ENCODE peak calls at places on chromosomes 6 and 20, in nine cellular contexts. One of them, this sample, is unnamed.

GRCh38 chr20:49477200-49477599 is 5.3 kb downstream of the KCNB1 start:
- DNase-seq in H1: no peak
- DNase-seq in ovary: no peak
- DNase-seq in esophagus muscularis mucosa: no peak
- DNase-seq in tibial nerve: no peak
- DNase-seq in HepG2: no peak
- DNase-seq in A549: no peak
- DNase-seq in suprapubic skin: no peak
- DNase-seq in sigmoid colon: no peak
- DNase-seq in this sample: no peak

GRCh38 chr6:44260451-44261297 is 3.3 kb upstream of the SLC35B2 start:
- DNase-seq in HepG2: no peak
- DNase-seq in ovary: no peak
- DNase-seq in H1: no peak
- DNase-seq in suprapubic skin: no peak
- DNase-seq in sigmoid colon: no peak
- DNase-seq in esophagus muscularis mucosa: no peak
- DNase-seq in A549: no peak
- DNase-seq in tibial nerve: no peak
- DNase-seq in this sample: no peak

GRCh38 chr20:41005361-41005729 is 23.3 kb upstream of the TOP1 start:
- DNase-seq in esophagus muscularis mucosa: peak; percentile 97
- DNase-seq in ovary: peak; percentile 90
- DNase-seq in suprapubic skin: peak; percentile 91
- DNase-seq in A549: peak; percentile 85
- DNase-seq in sigmoid colon: peak; percentile 97
- DNase-seq in H1: no peak
- DNase-seq in HepG2: no peak
- DNase-seq in tibial nerve: peak; percentile 88
- DNase-seq in this sample: peak; percentile 87

GRCh38 chr6:26494117-26494516 is 6.0 kb upstream of the BTN1A1 start:
- DNase-seq in suprapubic skin: no peak
- DNase-seq in sigmoid colon: no peak
- DNase-seq in HepG2: no peak
- DNase-seq in ovary: no peak
- DNase-seq in A549: no peak
- DNase-seq in tibial nerve: no peak
- DNase-seq in H1: no peak
- DNase-seq in esophagus muscularis mucosa: no peak
- DNase-seq in this sample: no peak

GRCh38 chr6:219641-220198 is 72.6 kb upstream of the DUSP22 start:
- DNase-seq in sigmoid colon: peak; percentile 74
- DNase-seq in A549: no peak
- DNase-seq in ovary: no peak
- DNase-seq in H1: no peak
- DNase-seq in suprapubic skin: peak; percentile 82
- DNase-seq in tibial nerve: peak; percentile 30
- DNase-seq in esophagus muscularis mucosa: no peak
- DNase-seq in HepG2: peak; percentile 71
- DNase-seq in this sample: peak; percentile 84

GRCh38 chr6:25852756-25853155 is 20.9 kb upstream of the SLC17A1 start:
- DNase-seq in sigmoid colon: no peak
- DNase-seq in tibial nerve: no peak
- DNase-seq in HepG2: no peak
- DNase-seq in ovary: no peak
- DNase-seq in suprapubic skin: no peak
- DNase-seq in A549: no peak
- DNase-seq in esophagus muscularis mucosa: no peak
- DNase-seq in H1: no peak
- DNase-seq in this sample: no peak

GRCh38 chr6:156970595-156971112 is 193.5 kb downstream of the ARID1B start:
- DNase-seq in A549: no peak
- DNase-seq in sigmoid colon: no peak
- DNase-seq in esophagus muscularis mucosa: no peak
- DNase-seq in ovary: no peak
- DNase-seq in tibial nerve: no peak
- DNase-seq in HepG2: no peak
- DNase-seq in suprapubic skin: no peak
- DNase-seq in H1: no peak
- DNase-seq in this sample: no peak

GRCh38 chr6:126764104-126764503 is 354.4 kb upstream of the RSPO3 start:
- DNase-seq in ovary: no peak
- DNase-seq in sigmoid colon: no peak
- DNase-seq in HepG2: no peak
- DNase-seq in H1: no peak
- DNase-seq in A549: no peak
- DNase-seq in suprapubic skin: no peak
- DNase-seq in esophagus muscularis mucosa: no peak
- DNase-seq in tibial nerve: no peak
- DNase-seq in this sample: no peak

GRCh38 chr6:161459008-161459407 is 185.1 kb upstream of the AGPAT4 start:
- DNase-seq in A549: no peak
- DNase-seq in H1: no peak
- DNase-seq in esophagus muscularis mucosa: no peak
- DNase-seq in sigmoid colon: no peak
- DNase-seq in suprapubic skin: no peak
- DNase-seq in tibial nerve: no peak
- DNase-seq in ovary: no peak
- DNase-seq in HepG2: no peak
- DNase-seq in this sample: no peak

GRCh38 chr6:15441215-15441868 is 195.5 kb downstream of the JARID2 start:
- DNase-seq in ovary: peak; percentile 59
- DNase-seq in A549: peak; percentile 40
- DNase-seq in tibial nerve: peak; percentile 83
- DNase-seq in H1: no peak
- DNase-seq in HepG2: peak; percentile 65
- DNase-seq in esophagus muscularis mucosa: no peak
- DNase-seq in suprapubic skin: no peak
- DNase-seq in sigmoid colon: no peak
- DNase-seq in this sample: no peak

GRCh38 chr6:110813813-110814487 is 1.3 kb downstream of the CDK19 start:
- DNase-seq in HepG2: no peak
- DNase-seq in tibial nerve: peak; percentile 16
- DNase-seq in suprapubic skin: no peak
- DNase-seq in H1: no peak
- DNase-seq in ovary: no peak
- DNase-seq in A549: no peak
- DNase-seq in esophagus muscularis mucosa: no peak
- DNase-seq in sigmoid colon: no peak
- DNase-seq in this sample: no peak

GRCh38 chr6:159762681-159763293 is 942 bp downstream of the ACAT2 start:
- DNase-seq in H1: no peak
- DNase-seq in sigmoid colon: peak; percentile 73
- DNase-seq in A549: peak; percentile 9
- DNase-seq in tibial nerve: peak; percentile 12
- DNase-seq in ovary: peak; percentile 35
- DNase-seq in HepG2: peak; percentile 74
- DNase-seq in esophagus muscularis mucosa: no peak
- DNase-seq in suprapubic skin: peak; percentile 80
- DNase-seq in this sample: no peak

GRCh38 chr6:132401120-132401940 is at the start of gene MOXD1:
- DNase-seq in sigmoid colon: peak; percentile 77
- DNase-seq in suprapubic skin: no peak
- DNase-seq in A549: peak; percentile 8
- DNase-seq in HepG2: no peak
- DNase-seq in ovary: no peak
- DNase-seq in H1: no peak
- DNase-seq in esophagus muscularis mucosa: no peak
- DNase-seq in tibial nerve: no peak
- DNase-seq in this sample: peak; percentile 92

DNA sequence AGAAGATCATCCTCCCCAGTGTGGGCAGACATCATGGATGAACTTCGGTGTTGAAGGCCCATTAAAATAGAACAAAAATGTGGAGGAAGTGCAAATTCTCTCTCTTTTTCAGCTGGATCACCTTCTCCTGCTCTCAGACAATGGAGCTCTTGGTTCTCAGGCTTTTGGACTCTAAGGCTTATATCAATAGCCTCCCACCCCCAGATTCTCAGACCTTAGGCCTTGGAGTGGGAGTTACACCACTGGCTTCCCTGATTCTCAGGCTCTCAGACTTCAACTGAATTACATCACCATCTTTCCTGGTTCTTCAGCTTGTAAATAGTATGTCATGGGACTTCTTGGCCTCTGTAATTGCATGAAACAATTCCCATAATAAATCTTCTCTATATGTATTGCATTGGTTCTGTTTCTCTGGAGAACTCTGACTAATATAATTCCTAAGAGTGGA is 36.6 kb downstream of the NSFL1C start:
- DNase-seq in esophagus muscularis mucosa: no peak
- DNase-seq in sigmoid colon: no peak
- DNase-seq in H1: no peak
- DNase-seq in ovary: no peak
- DNase-seq in HepG2: no peak
- DNase-seq in A549: no peak
- DNase-seq in tibial nerve: no peak
- DNase-seq in suprapubic skin: no peak
- DNase-seq in this sample: no peak
- TF ChIP-seq EP300 in esophagus muscularis mucosa: no peak
- TF ChIP-seq EP300 in sigmoid colon: no peak
- TF ChIP-seq EP300 in H1: no peak
- TF ChIP-seq EP300 in ovary: no peak
- TF ChIP-seq EP300 in HepG2: no peak
- TF ChIP-seq EP300 in A549: no peak
- TF ChIP-seq EP300 in tibial nerve: no peak
- TF ChIP-seq EP300 in suprapubic skin: no peak
- TF ChIP-seq EP300 in this sample: no peak

GRCh38 chr6:170027111-170028043 is 263.5 kb downstream of the DLL1 start:
- DNase-seq in ovary: no peak
- DNase-seq in suprapubic skin: no peak
- DNase-seq in esophagus muscularis mucosa: no peak
- DNase-seq in HepG2: no peak
- DNase-seq in tibial nerve: no peak
- DNase-seq in sigmoid colon: peak; percentile 58
- DNase-seq in H1: no peak
- DNase-seq in A549: no peak
- DNase-seq in this sample: no peak
- H3K4me3 ChIP-seq in ovary: no peak overlapping the region
- H3K4me3 ChIP-seq in suprapubic skin: no peak overlapping the region
- H3K4me3 ChIP-seq in esophagus muscularis mucosa: no peak overlapping the region
- H3K4me3 ChIP-seq in HepG2: no peak overlapping the region
- H3K4me3 ChIP-seq in tibial nerve: no peak overlapping the region
- H3K4me3 ChIP-seq in sigmoid colon: no peak overlapping the region
- H3K4me3 ChIP-seq in H1: no peak overlapping the region
- H3K4me3 ChIP-seq in A549: no peak overlapping the region
- H3K4me3 ChIP-seq in this sample: no peak overlapping the region

GRCh38 chr6:122775975-122776374 is 3.5 kb upstream of the FABP7 start:
- DNase-seq in A549: no peak
- DNase-seq in ovary: no peak
- DNase-seq in esophagus muscularis mucosa: no peak
- DNase-seq in suprapubic skin: no peak
- DNase-seq in HepG2: no peak
- DNase-seq in sigmoid colon: no peak
- DNase-seq in tibial nerve: no peak
- DNase-seq in H1: no peak
- DNase-seq in this sample: no peak

GRCh38 chr6:122766256-122766655 is 13.3 kb upstream of the FABP7 start:
- DNase-seq in H1: no peak
- DNase-seq in HepG2: no peak
- DNase-seq in sigmoid colon: no peak
- DNase-seq in esophagus muscularis mucosa: no peak
- DNase-seq in ovary: no peak
- DNase-seq in A549: no peak
- DNase-seq in suprapubic skin: no peak
- DNase-seq in tibial nerve: no peak
- DNase-seq in this sample: no peak

GRCh38 chr6:122772724-122773123 is 6.8 kb upstream of the FABP7 start:
- DNase-seq in tibial nerve: no peak
- DNase-seq in suprapubic skin: no peak
- DNase-seq in sigmoid colon: no peak
- DNase-seq in ovary: no peak
- DNase-seq in A549: no peak
- DNase-seq in H1: no peak
- DNase-seq in esophagus muscularis mucosa: no peak
- DNase-seq in HepG2: no peak
- DNase-seq in this sample: no peak

DNA sequence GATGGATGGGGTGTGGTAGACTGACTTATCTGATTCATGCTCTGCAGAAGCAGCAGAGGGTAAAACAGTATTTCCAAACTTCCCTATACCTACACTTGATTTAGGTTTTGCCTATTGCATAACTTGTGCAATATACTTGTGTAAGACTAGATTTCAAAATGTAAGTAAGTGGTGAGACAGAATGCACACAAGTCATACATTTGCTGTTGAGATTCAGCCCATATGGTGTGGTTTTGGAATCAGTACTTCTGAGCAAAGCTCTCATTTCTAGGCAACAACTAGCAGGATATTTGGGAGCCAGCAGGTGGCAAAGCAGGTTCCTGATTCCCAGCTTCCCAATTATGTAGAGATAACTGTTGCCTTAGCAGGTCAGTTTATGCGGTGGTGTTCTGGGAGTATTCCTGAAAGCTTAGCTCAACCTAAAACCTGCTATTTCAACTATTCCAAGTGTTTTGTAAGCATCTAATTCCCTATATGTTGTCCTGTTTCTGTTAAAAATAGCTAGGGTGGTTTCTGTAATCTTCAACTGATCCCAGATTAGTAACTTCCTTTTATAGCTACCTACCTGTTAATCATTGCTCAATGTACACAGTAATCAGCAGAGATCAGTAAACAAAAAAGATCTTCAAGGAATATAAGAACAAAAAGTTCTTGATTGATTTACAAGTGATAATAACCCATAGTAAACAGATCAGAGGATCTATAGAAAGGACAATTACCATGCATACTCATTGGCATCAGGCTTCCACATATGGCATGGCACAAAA is 8.5 kb upstream of the FABP7 start:
- DNase-seq in HepG2: peak; percentile 25
- DNase-seq in tibial nerve: no peak
- DNase-seq in suprapubic skin: no peak
- DNase-seq in esophagus muscularis mucosa: no peak
- DNase-seq in sigmoid colon: no peak
- DNase-seq in H1: no peak
- DNase-seq in ovary: no peak
- DNase-seq in A549: no peak
- DNase-seq in this sample: no peak
- TF ChIP-seq EP300 in HepG2: no peak
- TF ChIP-seq EP300 in tibial nerve: no peak
- TF ChIP-seq EP300 in suprapubic skin: no peak
- TF ChIP-seq EP300 in esophagus muscularis mucosa: no peak
- TF ChIP-seq EP300 in sigmoid colon: no peak
- TF ChIP-seq EP300 in H1: no peak
- TF ChIP-seq EP300 in ovary: no peak
- TF ChIP-seq EP300 in A549: no peak
- TF ChIP-seq EP300 in this sample: no peak

DNA sequence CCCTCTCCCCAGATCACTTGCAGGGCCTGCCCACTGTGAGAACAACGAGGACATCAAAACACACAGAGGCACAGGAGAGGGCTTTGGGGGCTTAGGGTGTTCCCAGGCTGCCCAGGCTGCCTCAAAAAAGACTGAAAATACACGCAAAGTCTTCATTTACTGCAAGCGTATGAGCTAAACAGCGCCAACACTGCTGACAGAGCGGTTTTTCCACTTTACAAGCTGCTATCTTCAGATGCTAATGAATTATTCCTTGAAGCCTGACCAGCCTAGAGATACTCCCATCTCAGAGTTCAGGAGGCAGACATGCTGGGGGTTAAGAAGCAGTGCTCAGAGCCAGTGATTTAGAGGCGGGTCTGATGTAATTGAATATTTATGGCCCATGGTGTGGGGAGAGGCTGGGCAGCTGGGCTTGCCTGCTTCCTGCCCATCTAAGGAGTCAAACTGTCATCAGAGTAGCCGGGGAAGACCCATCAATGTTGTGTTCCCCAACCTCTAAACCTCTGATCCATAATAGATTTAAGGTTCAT is 241.4 kb downstream of the SLC24A3 start:
- DNase-seq in esophagus muscularis mucosa: no peak
- DNase-seq in HepG2: no peak
- DNase-seq in ovary: no peak
- DNase-seq in H1: no peak
- DNase-seq in A549: no peak
- DNase-seq in tibial nerve: no peak
- DNase-seq in sigmoid colon: no peak
- DNase-seq in suprapubic skin: no peak
- DNase-seq in this sample: no peak
- H3K4me3 ChIP-seq in esophagus muscularis mucosa: no peak overlapping the region
- H3K4me3 ChIP-seq in HepG2: no peak overlapping the region
- H3K4me3 ChIP-seq in ovary: no peak overlapping the region
- H3K4me3 ChIP-seq in H1: no peak overlapping the region
- H3K4me3 ChIP-seq in A549: no peak overlapping the region
- H3K4me3 ChIP-seq in tibial nerve: no peak overlapping the region
- H3K4me3 ChIP-seq in sigmoid colon: no peak overlapping the region
- H3K4me3 ChIP-seq in suprapubic skin: no peak overlapping the region
- H3K4me3 ChIP-seq in this sample: no peak overlapping the region